ENCODE peak calls at places on chromosomes 1 and 21, in four cellular contexts. One of them, this sample, is unnamed. For H3K4me1, the result is how much of the 10 kb centered on the place peaks cover.

GRCh38 chr1:153260980-153261792 is 1.7 kb downstream of the LORICRIN start:
- DNase-seq in heart left ventricle: peak
- DNase-seq in stomach: no peak
- DNase-seq in transverse colon: no peak
- DNase-seq in this sample: peak

GRCh38 chr1:33045246-33045645 is 8.6 kb upstream of the AK2 start:
- DNase-seq in heart left ventricle: no peak
- DNase-seq in stomach: peak
- DNase-seq in transverse colon: peak
- DNase-seq in this sample: no peak

GRCh38 chr1:161175771-161176453 is 1.4 kb downstream of the B4GALT3 start:
- DNase-seq in heart left ventricle: no peak
- DNase-seq in stomach: no peak
- DNase-seq in transverse colon: no peak
- DNase-seq in this sample: no peak

GRCh38 chr1:89587728-89588127 is 45.2 kb upstream of the LRRC8C start:
- DNase-seq in heart left ventricle: no peak
- DNase-seq in stomach: no peak
- DNase-seq in transverse colon: no peak
- DNase-seq in this sample: no peak

GRCh38 chr1:206723500-206724472 is 39.1 kb downstream of the MAPKAPK2 start:
- DNase-seq in heart left ventricle: peak
- DNase-seq in stomach: peak
- DNase-seq in transverse colon: no peak
- DNase-seq in this sample: no peak

GRCh38 chr1:223329664-223330420 is 34.1 kb downstream of the SUSD4 start:
- DNase-seq in heart left ventricle: no peak
- DNase-seq in stomach: no peak
- DNase-seq in transverse colon: no peak
- DNase-seq in this sample: no peak

GRCh38 chr1:13583964-13584791 is 546 bp downstream of the PDPN start:
- DNase-seq in heart left ventricle: peak
- DNase-seq in stomach: no peak
- DNase-seq in transverse colon: no peak
- DNase-seq in this sample: peak

GRCh38 chr21:14403681-14404318 is 20.9 kb upstream of the HSPA13 start:
- DNase-seq in heart left ventricle: no peak
- DNase-seq in stomach: no peak
- DNase-seq in transverse colon: no peak
- DNase-seq in this sample: no peak

GRCh38 chr1:154419620-154420020 is 14.5 kb downstream of the IL6R start:
- DNase-seq in heart left ventricle: peak
- DNase-seq in stomach: peak
- DNase-seq in transverse colon: peak
- DNase-seq in this sample: peak

GRCh38 chr1:67441183-67441582 is 11.0 kb upstream of the SERBP1 start:
- DNase-seq in heart left ventricle: peak
- DNase-seq in stomach: peak
- DNase-seq in transverse colon: peak
- DNase-seq in this sample: no peak

GRCh38 chr21:46250146-46250725 is 21.7 kb upstream of the LSS start:
- DNase-seq in heart left ventricle: no peak
- DNase-seq in stomach: no peak
- DNase-seq in transverse colon: no peak
- DNase-seq in this sample: no peak

GRCh38 chr1:200042437-200043329 is 15.2 kb downstream of the NR5A2 start:
- DNase-seq in heart left ventricle: no peak
- DNase-seq in stomach: no peak
- DNase-seq in transverse colon: peak
- DNase-seq in this sample: no peak

GRCh38 chr1:241443561-241443960 is 76.0 kb downstream of the FH start:
- DNase-seq in heart left ventricle: no peak
- DNase-seq in stomach: no peak
- DNase-seq in transverse colon: no peak
- DNase-seq in this sample: no peak
- H3K4me1 ChIP-seq in heart left ventricle: under half
- H3K4me1 ChIP-seq in stomach: under half
- H3K4me1 ChIP-seq in transverse colon: under half
- H3K4me1 ChIP-seq in this sample: under half

GRCh38 chr1:12150456-12151200 is 16.2 kb upstream of the TNFRSF1B start:
- DNase-seq in heart left ventricle: peak
- DNase-seq in stomach: no peak
- DNase-seq in transverse colon: no peak
- DNase-seq in this sample: no peak
- H3K27ac ChIP-seq in heart left ventricle: peak
- H3K27ac ChIP-seq in stomach: peak
- H3K27ac ChIP-seq in transverse colon: peak
- H3K27ac ChIP-seq in this sample: peak

GRCh38 chr1:110462093-110462492 is 11.1 kb downstream of the PROK1 start:
- DNase-seq in heart left ventricle: no peak
- DNase-seq in stomach: no peak
- DNase-seq in transverse colon: no peak
- DNase-seq in this sample: no peak

GRCh38 chr1:110463695-110464094 is 12.7 kb downstream of the PROK1 start:
- DNase-seq in heart left ventricle: no peak
- DNase-seq in stomach: no peak
- DNase-seq in transverse colon: no peak
- DNase-seq in this sample: no peak

GRCh38 chr1:110457206-110457605 is 6.3 kb downstream of the PROK1 start:
- DNase-seq in heart left ventricle: no peak
- DNase-seq in stomach: no peak
- DNase-seq in transverse colon: no peak
- DNase-seq in this sample: no peak

GRCh38 chr1:110462964-110463363 is 12.0 kb downstream of the PROK1 start:
- DNase-seq in heart left ventricle: no peak
- DNase-seq in stomach: no peak
- DNase-seq in transverse colon: no peak
- DNase-seq in this sample: no peak

GRCh38 chr1:110460253-110461220 is 9.6 kb downstream of the PROK1 start:
- DNase-seq in heart left ventricle: peak
- DNase-seq in stomach: peak
- DNase-seq in transverse colon: peak
- DNase-seq in this sample: no peak
- TF ChIP-seq CTCF in heart left ventricle: peak
- TF ChIP-seq CTCF in stomach: no peak
- TF ChIP-seq CTCF in transverse colon: peak
- TF ChIP-seq CTCF in this sample: peak

DNA sequence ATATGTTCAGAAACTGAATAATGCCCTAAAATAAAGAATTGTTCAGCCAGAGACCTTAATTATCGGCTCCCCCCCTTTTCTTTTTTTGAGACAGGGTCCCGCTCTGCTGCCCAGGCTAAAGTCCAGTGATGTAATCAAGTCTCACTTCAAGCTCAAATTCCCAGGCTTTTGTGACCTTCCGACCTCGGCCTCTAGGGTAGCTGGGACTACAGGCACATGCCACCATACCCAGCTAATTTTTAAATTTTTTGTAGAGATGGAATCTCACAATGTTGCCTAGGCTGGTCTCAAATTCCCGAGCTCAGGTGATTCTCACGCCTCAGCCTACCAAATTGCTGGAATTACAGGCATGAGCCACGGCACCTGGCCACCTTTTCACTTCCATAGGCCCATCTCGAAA is 26.5 kb downstream of the TMCO1 start:
- DNase-seq in heart left ventricle: no peak
- DNase-seq in stomach: no peak
- DNase-seq in transverse colon: no peak
- DNase-seq in this sample: no peak
- H3K4me1 ChIP-seq in heart left ventricle: under half
- H3K4me1 ChIP-seq in stomach: under half
- H3K4me1 ChIP-seq in transverse colon: under half
- H3K4me1 ChIP-seq in this sample: under half

DNA sequence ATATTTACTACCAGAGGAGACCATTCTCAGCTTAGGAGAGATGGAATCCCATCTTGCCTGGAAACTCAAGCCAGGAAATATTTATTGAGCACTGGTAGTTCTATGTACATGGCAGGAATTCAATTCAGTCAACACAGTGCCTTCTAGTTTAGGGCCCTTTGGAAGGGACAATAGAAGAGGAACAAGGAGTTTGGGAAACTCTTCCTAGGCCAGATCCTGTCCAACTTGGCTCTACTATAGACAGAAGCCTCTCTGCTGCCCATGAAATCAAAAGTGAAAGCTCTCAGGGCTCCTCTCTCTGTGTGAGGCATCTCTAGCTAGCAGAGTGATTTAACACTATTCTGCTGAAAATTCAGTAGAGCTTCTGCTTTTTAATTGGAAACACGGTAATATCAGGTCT is 244.6 kb upstream of the MAP1LC3C start:
- DNase-seq in heart left ventricle: no peak
- DNase-seq in stomach: no peak
- DNase-seq in transverse colon: no peak
- DNase-seq in this sample: no peak
- H3K27ac ChIP-seq in heart left ventricle: no peak
- H3K27ac ChIP-seq in stomach: no peak
- H3K27ac ChIP-seq in transverse colon: no peak
- H3K27ac ChIP-seq in this sample: peak

GRCh38 chr1:246351726-246352125 is 155.4 kb downstream of the SMYD3 start:
- DNase-seq in heart left ventricle: peak
- DNase-seq in stomach: no peak
- DNase-seq in transverse colon: no peak
- DNase-seq in this sample: no peak

GRCh38 chr1:246350745-246351144 is 156.3 kb downstream of the SMYD3 start:
- DNase-seq in heart left ventricle: no peak
- DNase-seq in stomach: no peak
- DNase-seq in transverse colon: no peak
- DNase-seq in this sample: no peak

DNA sequence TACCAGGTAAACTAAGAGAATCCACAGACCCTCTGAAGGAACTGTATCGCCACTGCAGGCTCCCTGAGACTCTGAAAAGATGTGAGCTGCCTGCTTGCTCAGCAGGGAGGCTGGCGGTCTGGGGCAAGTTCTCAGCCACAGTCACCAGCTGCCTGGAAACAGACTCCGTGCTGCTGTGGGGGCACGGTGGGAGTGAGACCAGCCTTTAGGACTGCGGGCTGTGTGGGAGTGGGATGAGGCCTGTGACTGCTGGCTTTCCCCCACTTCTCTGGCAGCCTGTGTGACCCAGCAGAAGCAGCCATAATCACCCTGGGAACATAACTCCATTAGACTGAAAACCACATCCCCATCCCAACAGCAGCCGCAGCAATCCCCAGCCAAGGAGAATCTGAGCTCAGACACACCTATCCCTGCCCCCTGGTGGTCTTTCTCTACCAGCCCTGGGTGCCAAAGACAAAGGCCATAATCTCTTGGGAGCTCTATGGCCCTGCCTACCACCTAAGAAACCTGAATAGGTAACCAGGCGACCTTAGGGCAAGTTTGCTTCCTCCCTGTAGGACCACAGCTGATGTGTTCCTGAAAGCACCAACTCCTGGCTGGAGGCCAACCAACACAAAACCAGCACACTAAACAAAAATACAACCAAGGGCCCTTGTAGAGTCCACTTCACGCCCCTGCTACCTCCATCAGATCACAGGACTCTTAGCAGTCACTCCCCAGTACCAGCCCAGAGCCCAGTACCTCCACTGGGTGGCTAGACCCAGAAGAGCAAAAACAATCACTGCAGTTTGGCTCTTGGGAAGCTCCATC is 151.5 kb downstream of the SMYD3 start:
- DNase-seq in heart left ventricle: no peak
- DNase-seq in stomach: no peak
- DNase-seq in transverse colon: no peak
- DNase-seq in this sample: no peak
- TF ChIP-seq CTCF in heart left ventricle: no peak
- TF ChIP-seq CTCF in stomach: no peak
- TF ChIP-seq CTCF in transverse colon: no peak
- TF ChIP-seq CTCF in this sample: no peak